ENCODE peak calls at places on chromosomes 1 and 21, in six cellular contexts. Q is left ventricle myocardium inferior, B is mammary epithelial cell, R is uterus, X is stomach, I is transverse colon. Y is an unnamed sample.

GRCh38 chr1:84782311-84782771 is 92.1 kb upstream of the SSX2IP start:
- DNase-seq in Q (peak; percentile 64), B (no peak), R (peak; percentile 26), X (peak; percentile 68), I (peak; percentile 68), Y (peak; percentile 68)

GRCh38 chr1:188023206-188023605 is 1194.5 kb downstream of the PLA2G4A start:
- DNase-seq in Q (no peak), B (no peak), R (no peak), X (no peak), I (no peak), Y (no peak)

GRCh38 chr1:107682467-107682866 is 282.5 kb downstream of the VAV3 start:
- DNase-seq in Q (no peak), B (peak; percentile 73), R (no peak), X (no peak), I (no peak), Y (no peak)

GRCh38 chr1:177854951-177855350 is 114.9 kb downstream of the SEC16B start:
- DNase-seq in Q (no peak), B (no peak), R (no peak), X (no peak), I (no peak), Y (peak; percentile 3)

GRCh38 chr1:203661572-203661971 is 34.9 kb downstream of the ATP2B4 start:
- DNase-seq in Q (peak; percentile 64), B (peak; percentile 45), R (no peak), X (peak; percentile 84), I (peak; percentile 66), Y (peak; percentile 52)

GRCh38 chr1:159854101-159854692 is 8.3 kb downstream of the VSIG8 start:
- DNase-seq in Q (peak; percentile 86), B (no peak), R (peak; percentile 66), X (peak; percentile 85), I (peak; percentile 88), Y (peak; percentile 86)

GRCh38 chr1:31203215-31203614 is 36.5 kb downstream of the NKAIN1 start:
- DNase-seq in Q (no peak), B (peak; percentile 65), R (no peak), X (no peak), I (no peak), Y (no peak)

GRCh38 chr1:245317253-245317652 is 162.5 kb downstream of the KIF26B start:
- DNase-seq in Q (no peak), B (no peak), R (no peak), X (no peak), I (no peak), Y (no peak)

GRCh38 chr21:46097826-46098286 is at the start of gene COL6A2:
- DNase-seq in Q (peak; percentile 75), B (no peak), R (peak; percentile 85), X (peak; percentile 45), I (peak; percentile 52), Y (peak; percentile 64)

GRCh38 chr1:40914927-40915569 is 52.9 kb upstream of the CITED4 start:
- DNase-seq in Q (no peak), B (no peak), R (no peak), X (no peak), I (no peak), Y (no peak)

GRCh38 chr1:54581621-54582035 is 33.6 kb downstream of the ACOT11 start:
- DNase-seq in Q (peak; percentile 91), B (peak; percentile 93), R (peak; percentile 83), X (peak; percentile 97), I (peak; percentile 89), Y (peak; percentile 90)

GRCh38 chr1:20425622-20426021 is 60.4 kb downstream of the CAMK2N1 start:
- DNase-seq in Q (no peak), B (no peak), R (no peak), X (no peak), I (no peak), Y (no peak)

GRCh38 chr1:38154089-38154470 is 107.5 kb upstream of the POU3F1 start:
- DNase-seq in Q (no peak), B (no peak), R (no peak), X (no peak), I (no peak), Y (no peak)

GRCh38 chr21:16285646-16286223 is 556.0 kb downstream of the USP25 start:
- DNase-seq in Q (no peak), B (no peak), R (no peak), X (no peak), I (no peak), Y (no peak)

GRCh38 chr1:229268505-229268904 is 2.4 kb upstream of the RAB4A start:
- DNase-seq in Q (no peak), B (peak; percentile 92), R (no peak), X (no peak), I (no peak), Y (no peak)

GRCh38 chr21:14321042-14321441 is 61.9 kb downstream of the HSPA13 start:
- DNase-seq in Q (no peak), B (peak; percentile 70), R (no peak), X (no peak), I (no peak), Y (no peak)

GRCh38 chr1:235304549-235305451 is 23.2 kb downstream of the ARID4B start:
- DNase-seq in Q (no peak), B (no peak), R (no peak), X (no peak), I (no peak), Y (no peak)

GRCh38 chr1:72122099-72122893 is 160.0 kb downstream of the NEGR1 start:
- DNase-seq in Q (no peak), B (no peak), R (no peak), X (no peak), I (no peak), Y (no peak)

DNA sequence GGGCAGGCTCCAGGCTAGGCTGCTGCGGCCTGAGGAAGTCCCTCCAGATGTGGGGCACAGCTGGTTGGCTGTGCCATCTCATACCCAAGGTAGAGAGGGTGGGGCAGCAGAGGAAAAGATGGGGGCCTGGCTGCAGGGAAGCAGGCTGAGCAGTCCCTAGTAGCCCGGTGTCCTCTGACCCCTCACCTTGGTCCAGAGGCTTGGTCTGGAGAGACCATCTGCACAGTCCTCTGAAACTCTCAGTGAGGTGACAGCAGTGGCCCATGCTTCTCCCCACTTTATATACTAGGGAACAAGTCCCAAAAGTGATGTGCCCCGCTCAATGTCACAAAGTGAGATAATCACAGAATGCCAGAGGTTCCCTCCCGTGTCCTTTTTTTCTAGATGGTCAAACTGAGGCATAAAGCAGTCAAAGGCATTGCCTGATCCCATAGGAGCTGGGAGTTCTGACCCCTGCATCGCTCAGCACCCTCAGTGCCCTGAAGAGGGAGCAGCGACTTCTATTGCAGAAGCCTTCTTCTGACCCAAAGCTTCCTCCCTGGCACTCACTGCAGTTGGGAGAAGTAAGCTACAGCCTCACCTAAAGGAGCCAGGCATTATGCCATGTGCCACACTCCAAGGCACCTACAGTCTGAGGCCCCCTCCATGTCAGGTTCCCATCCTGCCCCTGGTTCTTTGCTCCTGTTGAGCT is 45.5 kb downstream of the TRABD2B start:
- DNase-seq in Q (no peak), B (no peak), R (no peak), X (no peak), I (no peak), Y (no peak)
- TF ChIP-seq CTCF in Q (no peak), B (no peak), R (no peak), X (no peak), I (no peak), Y (no peak)

GRCh38 chr1:116151739-116152576 is 40.8 kb downstream of the MAB21L3 start:
- DNase-seq in Q (peak; percentile 77), B (peak; percentile 73), R (peak; percentile 73), X (peak; percentile 82), I (peak; percentile 82), Y (peak; percentile 75)

GRCh38 chr1:116152950-116153691 is 41.9 kb downstream of the MAB21L3 start:
- DNase-seq in Q (no peak), B (no peak), R (no peak), X (no peak), I (peak; percentile 35), Y (no peak)

GRCh38 chr1:116154536-116154935 is 43.3 kb downstream of the MAB21L3 start:
- DNase-seq in Q (no peak), B (no peak), R (no peak), X (no peak), I (no peak), Y (no peak)

GRCh38 chr1:116153692-116154031 is 42.5 kb downstream of the MAB21L3 start:
- DNase-seq in Q (no peak), B (no peak), R (no peak), X (no peak), I (no peak), Y (no peak)

DNA sequence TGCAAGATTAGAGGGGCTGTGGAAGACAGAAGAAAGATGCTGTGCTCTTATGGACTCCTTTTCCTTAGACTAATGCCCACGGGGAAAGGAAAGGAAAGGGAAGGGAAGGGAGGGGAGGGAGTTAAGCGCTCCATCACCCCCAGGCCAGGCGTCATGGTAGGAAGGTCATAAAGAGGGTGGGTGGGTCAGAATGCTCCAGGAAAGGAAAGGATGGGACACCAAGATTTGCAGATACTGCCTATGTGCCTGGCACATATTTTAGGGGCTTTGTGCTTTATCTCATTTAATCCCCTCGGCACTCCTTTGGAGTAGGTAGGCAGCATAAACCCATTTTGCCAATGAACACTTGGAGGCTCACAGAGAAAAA is 41.4 kb downstream of the MAB21L3 start:
- DNase-seq in Q (no peak), B (no peak), R (no peak), X (no peak), I (no peak), Y (no peak)
- H3K4me3 ChIP-seq in Q (peak overlapping the region; percentile 65), B (no peak overlapping the region), R (peak overlapping the region; percentile 23), X (peak overlapping the region; percentile 44), I (peak overlapping the region; percentile 54), Y (peak overlapping the region; percentile 46)

DNA sequence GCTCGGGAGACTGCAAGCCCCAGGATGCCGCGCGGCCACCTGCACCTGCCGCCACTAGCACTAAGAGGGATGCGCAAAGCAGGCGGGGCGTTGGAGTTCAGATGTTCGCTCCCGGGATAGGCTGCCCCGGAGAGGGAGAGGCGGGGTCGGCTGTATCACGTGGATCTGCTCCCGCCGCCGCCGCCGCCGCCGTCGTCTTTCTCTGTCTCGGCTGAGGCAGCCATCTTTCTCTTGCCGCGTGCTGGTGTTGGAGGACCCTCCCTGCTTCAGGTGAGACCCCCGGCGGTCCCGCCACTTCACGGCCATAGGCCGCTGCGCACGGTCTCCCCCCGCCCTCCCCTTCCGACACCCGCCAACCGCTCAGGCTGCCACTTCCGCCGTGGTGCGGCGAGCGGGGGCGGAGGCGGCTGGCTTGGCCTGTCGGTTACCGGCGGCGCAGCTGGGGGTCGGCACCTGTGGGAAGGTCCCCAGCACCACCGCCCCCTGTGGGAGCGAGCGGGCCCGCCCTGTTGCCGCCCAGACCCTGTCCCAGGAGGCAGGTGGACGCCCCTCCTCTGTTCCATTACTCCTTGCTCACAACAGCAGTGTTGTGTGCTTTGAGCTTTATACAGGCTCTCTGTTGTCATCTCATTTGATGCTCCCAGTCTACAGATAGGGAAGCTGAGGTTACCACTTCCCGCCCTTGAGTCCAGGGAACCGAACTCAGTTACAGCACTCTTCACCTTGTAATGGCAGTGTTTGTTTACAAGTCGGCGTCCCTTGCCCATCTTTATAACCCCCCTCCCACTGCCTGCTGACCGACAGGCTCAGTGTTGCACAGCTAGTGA is at the start of gene BTF3L4:
- DNase-seq in Q (peak; percentile 96), B (peak; percentile 91), R (peak; percentile 90), X (peak; percentile 96), I (peak; percentile 97), Y (peak; percentile 93)
- H3K4me1 ChIP-seq in Q (peaks cover 65% of the 10 kb centered on the region), B (peaks cover 29% of the 10 kb centered on the region), R (peaks cover 10% of the 10 kb centered on the region), X (peaks cover 49% of the 10 kb centered on the region), I (peaks cover 9% of the 10 kb centered on the region), Y (peaks cover 29% of the 10 kb centered on the region)

DNA sequence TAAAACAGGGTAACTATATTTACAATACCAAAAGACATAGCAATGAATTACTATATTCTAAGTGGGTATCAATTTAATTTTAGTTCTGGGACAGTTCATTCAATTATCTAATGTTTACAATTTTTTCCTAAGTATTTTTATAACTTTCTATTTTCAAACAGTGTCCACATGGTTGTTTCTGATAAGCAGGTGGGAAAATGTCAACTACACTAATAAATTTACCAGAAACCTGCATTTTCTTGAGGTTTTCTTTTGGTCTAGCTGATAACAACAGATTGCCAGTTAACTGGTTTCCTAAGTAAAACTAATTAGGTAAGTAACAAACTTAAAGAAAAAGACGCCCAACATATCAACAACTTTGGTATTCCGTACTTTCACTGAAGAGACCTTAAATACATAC is 84.9 kb upstream of the GFI1 start:
- DNase-seq in Q (no peak), B (no peak), R (no peak), X (no peak), I (no peak), Y (no peak)
- TF ChIP-seq CTCF in Q (no peak), B (no peak), R (no peak), X (no peak), I (no peak), Y (no peak)